ENCODE peak calls at places on chromosomes 12 and 14, in ten cellular contexts. One of them, this sample, is unnamed.

GRCh38 chr14:68397827-68398226 is 395.0 kb downstream of the ZFP36L1 start:
- DNase-seq in choroid plexus epithelial cell: peak; percentile 39
- DNase-seq in Peyer's patch: no peak
- DNase-seq in fibroblast of the aortic adventitia: peak; percentile 52
- DNase-seq in B cell: no peak
- DNase-seq in cardiac fibroblast: peak; percentile 66
- DNase-seq in H9: no peak
- DNase-seq in AG09309: no peak
- DNase-seq in IMR-90: peak; percentile 74
- DNase-seq in GM12864: no peak
- DNase-seq in this sample: peak; percentile 25

GRCh38 chr12:46500673-46501072 is 128.1 kb upstream of the SLC38A2 start:
- DNase-seq in choroid plexus epithelial cell: no peak
- DNase-seq in Peyer's patch: no peak
- DNase-seq in fibroblast of the aortic adventitia: no peak
- DNase-seq in B cell: no peak
- DNase-seq in cardiac fibroblast: no peak
- DNase-seq in H9: no peak
- DNase-seq in AG09309: no peak
- DNase-seq in IMR-90: no peak
- DNase-seq in GM12864: no peak
- DNase-seq in this sample: no peak

GRCh38 chr12:104761091-104761490 is 197.0 kb downstream of the SLC41A2 start:
- DNase-seq in choroid plexus epithelial cell: no peak
- DNase-seq in Peyer's patch: no peak
- DNase-seq in fibroblast of the aortic adventitia: no peak
- DNase-seq in B cell: no peak
- DNase-seq in cardiac fibroblast: no peak
- DNase-seq in H9: peak; percentile 61
- DNase-seq in AG09309: no peak
- DNase-seq in IMR-90: no peak
- DNase-seq in GM12864: no peak
- DNase-seq in this sample: no peak

GRCh38 chr12:130639759-130640158 is 76.3 kb downstream of the RIMBP2 start:
- DNase-seq in choroid plexus epithelial cell: no peak
- DNase-seq in Peyer's patch: no peak
- DNase-seq in fibroblast of the aortic adventitia: no peak
- DNase-seq in B cell: no peak
- DNase-seq in cardiac fibroblast: no peak
- DNase-seq in H9: no peak
- DNase-seq in AG09309: no peak
- DNase-seq in IMR-90: no peak
- DNase-seq in GM12864: no peak
- DNase-seq in this sample: no peak

GRCh38 chr14:103126873-103127304 is 3.6 kb downstream of the TNFAIP2 start:
- DNase-seq in choroid plexus epithelial cell: no peak
- DNase-seq in Peyer's patch: peak; percentile 72
- DNase-seq in fibroblast of the aortic adventitia: no peak
- DNase-seq in B cell: no peak
- DNase-seq in cardiac fibroblast: peak; percentile 27
- DNase-seq in H9: peak; percentile 82
- DNase-seq in AG09309: no peak
- DNase-seq in IMR-90: no peak
- DNase-seq in GM12864: no peak
- DNase-seq in this sample: peak; percentile 69

GRCh38 chr14:32657081-32657480 is 281.6 kb upstream of the NPAS3 start:
- DNase-seq in choroid plexus epithelial cell: peak; percentile 88
- DNase-seq in Peyer's patch: peak; percentile 49
- DNase-seq in fibroblast of the aortic adventitia: peak; percentile 82
- DNase-seq in B cell: no peak
- DNase-seq in cardiac fibroblast: peak; percentile 89
- DNase-seq in H9: no peak
- DNase-seq in AG09309: peak; percentile 57
- DNase-seq in IMR-90: peak; percentile 61
- DNase-seq in GM12864: peak; percentile 37
- DNase-seq in this sample: peak; percentile 84

GRCh38 chr12:64181504-64182291 is 40.4 kb downstream of the KICS2 start:
- DNase-seq in choroid plexus epithelial cell: peak; percentile 95
- DNase-seq in Peyer's patch: peak; percentile 54
- DNase-seq in fibroblast of the aortic adventitia: peak; percentile 97
- DNase-seq in B cell: no peak
- DNase-seq in cardiac fibroblast: peak; percentile 92
- DNase-seq in H9: peak; percentile 45
- DNase-seq in AG09309: peak; percentile 88
- DNase-seq in IMR-90: peak; percentile 99
- DNase-seq in GM12864: no peak
- DNase-seq in this sample: peak; percentile 95

GRCh38 chr14:36207500-36207899 is 31.0 kb upstream of the PTCSC3 start:
- DNase-seq in choroid plexus epithelial cell: no peak
- DNase-seq in Peyer's patch: no peak
- DNase-seq in fibroblast of the aortic adventitia: peak; percentile 13
- DNase-seq in B cell: no peak
- DNase-seq in cardiac fibroblast: peak; percentile 1
- DNase-seq in H9: no peak
- DNase-seq in AG09309: no peak
- DNase-seq in IMR-90: peak; percentile 10
- DNase-seq in GM12864: no peak
- DNase-seq in this sample: peak; percentile 22

GRCh38 chr14:105746124-105746514 is 219.7 kb downstream of the TMEM121 start:
- DNase-seq in choroid plexus epithelial cell: no peak
- DNase-seq in Peyer's patch: no peak
- DNase-seq in fibroblast of the aortic adventitia: no peak
- DNase-seq in B cell: no peak
- DNase-seq in cardiac fibroblast: no peak
- DNase-seq in H9: no peak
- DNase-seq in AG09309: no peak
- DNase-seq in IMR-90: no peak
- DNase-seq in GM12864: no peak
- DNase-seq in this sample: no peak

GRCh38 chr14:100336618-100337530 is 13.7 kb downstream of the SLC25A47 start:
- DNase-seq in choroid plexus epithelial cell: no peak
- DNase-seq in Peyer's patch: peak; percentile 32
- DNase-seq in fibroblast of the aortic adventitia: no peak
- DNase-seq in B cell: no peak
- DNase-seq in cardiac fibroblast: no peak
- DNase-seq in H9: no peak
- DNase-seq in AG09309: no peak
- DNase-seq in IMR-90: no peak
- DNase-seq in GM12864: no peak
- DNase-seq in this sample: no peak

GRCh38 chr12:18861287-18861858 is 123.5 kb downstream of the CAPZA3 start:
- DNase-seq in choroid plexus epithelial cell: peak; percentile 68
- DNase-seq in Peyer's patch: no peak
- DNase-seq in fibroblast of the aortic adventitia: peak; percentile 56
- DNase-seq in B cell: no peak
- DNase-seq in cardiac fibroblast: peak; percentile 50
- DNase-seq in H9: no peak
- DNase-seq in AG09309: no peak
- DNase-seq in IMR-90: peak; percentile 38
- DNase-seq in GM12864: no peak
- DNase-seq in this sample: peak; percentile 64

GRCh38 chr12:32698285-32698684 is 19.2 kb downstream of the DNM1L start:
- DNase-seq in choroid plexus epithelial cell: no peak
- DNase-seq in Peyer's patch: no peak
- DNase-seq in fibroblast of the aortic adventitia: no peak
- DNase-seq in B cell: no peak
- DNase-seq in cardiac fibroblast: no peak
- DNase-seq in H9: no peak
- DNase-seq in AG09309: no peak
- DNase-seq in IMR-90: no peak
- DNase-seq in GM12864: no peak
- DNase-seq in this sample: no peak

GRCh38 chr12:123763093-123763492 is 992 bp downstream of the DNAH10 start:
- DNase-seq in choroid plexus epithelial cell: no peak
- DNase-seq in Peyer's patch: no peak
- DNase-seq in fibroblast of the aortic adventitia: no peak
- DNase-seq in B cell: no peak
- DNase-seq in cardiac fibroblast: no peak
- DNase-seq in H9: peak; percentile 92
- DNase-seq in AG09309: no peak
- DNase-seq in IMR-90: no peak
- DNase-seq in GM12864: no peak
- DNase-seq in this sample: no peak

GRCh38 chr12:10235761-10236631 is 23.3 kb downstream of the GABARAPL1 start:
- DNase-seq in choroid plexus epithelial cell: peak; percentile 68
- DNase-seq in Peyer's patch: peak; percentile 77
- DNase-seq in fibroblast of the aortic adventitia: peak; percentile 51
- DNase-seq in B cell: peak; percentile 42
- DNase-seq in cardiac fibroblast: peak; percentile 62
- DNase-seq in H9: no peak
- DNase-seq in AG09309: no peak
- DNase-seq in IMR-90: peak; percentile 44
- DNase-seq in GM12864: no peak
- DNase-seq in this sample: peak; percentile 53

GRCh38 chr12:106682594-106683234 is 91.8 kb upstream of the RIC8B start:
- DNase-seq in choroid plexus epithelial cell: peak; percentile 75
- DNase-seq in Peyer's patch: no peak
- DNase-seq in fibroblast of the aortic adventitia: peak; percentile 51
- DNase-seq in B cell: no peak
- DNase-seq in cardiac fibroblast: peak; percentile 72
- DNase-seq in H9: no peak
- DNase-seq in AG09309: no peak
- DNase-seq in IMR-90: peak; percentile 15
- DNase-seq in GM12864: peak; percentile 21
- DNase-seq in this sample: peak; percentile 28
- TF ChIP-seq CTCF in choroid plexus epithelial cell: peak; percentile 62
- TF ChIP-seq CTCF in Peyer's patch: no peak
- TF ChIP-seq CTCF in fibroblast of the aortic adventitia: peak; percentile 45
- TF ChIP-seq CTCF in B cell: no peak
- TF ChIP-seq CTCF in cardiac fibroblast: peak; percentile 35
- TF ChIP-seq CTCF in H9: peak; percentile 36
- TF ChIP-seq CTCF in AG09309: peak; percentile 35
- TF ChIP-seq CTCF in IMR-90: peak; percentile 30
- TF ChIP-seq CTCF in GM12864: peak; percentile 35
- TF ChIP-seq CTCF in this sample: no peak

DNA sequence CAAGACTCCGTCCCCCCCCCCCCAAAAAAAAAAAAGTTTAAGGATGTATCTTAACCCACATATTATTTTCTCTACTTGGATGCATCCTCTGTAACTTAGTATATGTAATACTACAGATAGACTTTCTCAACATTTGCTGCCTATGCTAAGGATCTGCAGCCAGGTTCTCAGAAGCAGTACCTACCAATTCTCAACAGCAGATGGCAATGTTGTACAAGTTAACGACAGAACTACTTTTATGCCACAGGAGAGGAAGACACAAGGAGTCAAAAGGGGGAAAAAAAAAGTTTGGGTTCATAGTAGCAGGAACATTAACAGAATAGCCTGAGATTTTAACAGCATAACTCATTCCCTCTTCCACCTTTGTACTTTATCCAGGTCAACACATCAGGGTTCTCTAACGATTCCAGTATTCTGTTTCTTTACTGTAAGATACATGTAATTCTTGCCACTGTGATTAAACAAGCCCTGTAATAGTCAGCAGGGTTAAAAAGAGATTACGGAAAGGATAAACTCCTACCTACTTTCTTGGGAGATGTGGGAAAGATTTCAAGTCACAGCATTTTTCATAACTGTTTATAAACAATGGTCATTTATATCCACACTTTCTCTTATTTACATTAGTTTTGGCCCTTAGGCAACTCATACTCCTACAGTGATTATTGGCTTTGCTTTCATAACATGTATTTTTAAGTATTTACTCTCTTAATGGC is 5.7 kb upstream of the NEK9 start:
- DNase-seq in choroid plexus epithelial cell: peak; percentile 88
- DNase-seq in Peyer's patch: peak; percentile 69
- DNase-seq in fibroblast of the aortic adventitia: peak; percentile 85
- DNase-seq in B cell: peak; percentile 50
- DNase-seq in cardiac fibroblast: peak; percentile 88
- DNase-seq in H9: peak; percentile 43
- DNase-seq in AG09309: peak; percentile 46
- DNase-seq in IMR-90: peak; percentile 74
- DNase-seq in GM12864: peak; percentile 49
- DNase-seq in this sample: peak; percentile 83
- TF ChIP-seq CTCF in choroid plexus epithelial cell: peak; percentile 70
- TF ChIP-seq CTCF in Peyer's patch: peak; percentile 54
- TF ChIP-seq CTCF in fibroblast of the aortic adventitia: peak; percentile 67
- TF ChIP-seq CTCF in B cell: peak; percentile 78
- TF ChIP-seq CTCF in cardiac fibroblast: peak; percentile 79
- TF ChIP-seq CTCF in H9: peak; percentile 79
- TF ChIP-seq CTCF in AG09309: peak; percentile 66
- TF ChIP-seq CTCF in IMR-90: peak; percentile 81
- TF ChIP-seq CTCF in GM12864: peak; percentile 61
- TF ChIP-seq CTCF in this sample: peak; percentile 67

DNA sequence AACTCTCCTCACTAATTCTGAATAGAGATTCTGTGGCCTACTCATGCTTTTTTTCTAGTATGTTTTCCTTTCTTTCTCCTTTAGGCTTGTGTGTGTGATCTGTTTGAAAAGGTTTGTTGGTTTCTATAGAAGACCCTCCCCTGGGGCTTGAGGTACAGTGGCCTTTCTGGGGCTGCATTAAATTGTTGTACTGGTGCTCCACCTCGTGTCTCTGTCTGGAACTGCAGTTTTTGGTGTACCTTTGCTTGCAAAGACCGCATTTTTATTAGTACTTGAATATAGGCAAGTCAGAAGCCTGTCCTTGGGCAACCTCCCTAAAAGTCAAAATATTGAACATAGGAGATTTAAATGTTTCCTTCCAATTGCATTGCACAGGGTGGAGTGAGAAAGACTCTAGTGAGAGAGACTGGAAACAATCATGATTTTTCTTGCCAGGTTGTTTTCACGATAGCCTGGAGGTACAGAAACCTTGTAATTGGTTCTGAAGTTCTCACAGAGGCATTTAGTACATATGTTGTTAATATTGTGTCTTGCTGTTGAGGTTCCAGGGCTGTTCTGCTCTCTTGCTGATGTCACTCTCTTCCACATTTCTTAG is 39.0 kb downstream of the SLCO1B1 start:
- DNase-seq in choroid plexus epithelial cell: peak; percentile 69
- DNase-seq in Peyer's patch: peak; percentile 70
- DNase-seq in fibroblast of the aortic adventitia: peak; percentile 56
- DNase-seq in B cell: no peak
- DNase-seq in cardiac fibroblast: peak; percentile 61
- DNase-seq in H9: peak; percentile 87
- DNase-seq in AG09309: peak; percentile 4
- DNase-seq in IMR-90: peak; percentile 25
- DNase-seq in GM12864: peak; percentile 10
- DNase-seq in this sample: peak; percentile 60
- TF ChIP-seq CTCF in choroid plexus epithelial cell: peak; percentile 88
- TF ChIP-seq CTCF in Peyer's patch: no peak
- TF ChIP-seq CTCF in fibroblast of the aortic adventitia: peak; percentile 77
- TF ChIP-seq CTCF in B cell: peak; percentile 50
- TF ChIP-seq CTCF in cardiac fibroblast: peak; percentile 77
- TF ChIP-seq CTCF in H9: peak; percentile 93
- TF ChIP-seq CTCF in AG09309: peak; percentile 70
- TF ChIP-seq CTCF in IMR-90: peak; percentile 56
- TF ChIP-seq CTCF in GM12864: peak; percentile 78
- TF ChIP-seq CTCF in this sample: peak; percentile 68

DNA sequence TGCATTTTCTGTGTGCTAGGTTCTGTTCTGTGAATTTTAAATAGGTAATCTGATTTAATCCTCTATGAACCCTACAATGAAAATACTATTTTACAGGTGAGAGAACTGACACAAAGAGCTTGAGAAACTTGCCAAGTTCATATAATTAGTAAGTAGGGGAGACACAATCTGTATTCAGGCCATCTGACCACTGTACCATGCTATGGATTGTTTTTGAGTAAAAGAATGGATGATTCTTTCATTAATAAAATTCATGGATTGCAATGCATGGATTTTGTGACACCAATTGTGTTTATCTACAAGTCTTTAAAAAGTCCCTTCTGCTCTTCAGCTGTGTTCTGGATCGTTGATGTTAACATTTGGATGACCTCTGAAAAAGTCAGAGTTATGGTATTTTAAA is 15.5 kb upstream of the DYRK2 start:
- DNase-seq in choroid plexus epithelial cell: no peak
- DNase-seq in Peyer's patch: no peak
- DNase-seq in fibroblast of the aortic adventitia: no peak
- DNase-seq in B cell: no peak
- DNase-seq in cardiac fibroblast: no peak
- DNase-seq in H9: no peak
- DNase-seq in AG09309: no peak
- DNase-seq in IMR-90: no peak
- DNase-seq in GM12864: no peak
- DNase-seq in this sample: no peak
- TF ChIP-seq CTCF in choroid plexus epithelial cell: no peak
- TF ChIP-seq CTCF in Peyer's patch: no peak
- TF ChIP-seq CTCF in fibroblast of the aortic adventitia: no peak
- TF ChIP-seq CTCF in B cell: no peak
- TF ChIP-seq CTCF in cardiac fibroblast: no peak
- TF ChIP-seq CTCF in H9: no peak
- TF ChIP-seq CTCF in AG09309: no peak
- TF ChIP-seq CTCF in IMR-90: no peak
- TF ChIP-seq CTCF in GM12864: no peak
- TF ChIP-seq CTCF in this sample: no peak

This sample was measured in MCF 10A.